ENCODE peak calls at places on chromosomes 5 and 9, in six cellular contexts. G is OCI-LY7, M is GM12865, A is IMR-90, B is cardiac fibroblast, P is upper lobe of right lung. J is an unnamed sample.

GRCh38 chr5:84149094-84149493 is 235.6 kb downstream of the EDIL3 start:
- DNase-seq in P (no peak), B (no peak), A (no peak), M (no peak), G (no peak), J (no peak)

GRCh38 chr9:124164800-124165199 is 92.9 kb upstream of the NEK6 start:
- DNase-seq in G (no peak), M (no peak), B (no peak), A (no peak), P (no peak), J (no peak)

GRCh38 chr9:109961579-109961978 is 181.6 kb downstream of the PALM2AKAP2 start:
- DNase-seq in G (no peak), P (no peak), M (no peak), B (no peak), A (no peak), J (no peak)

GRCh38 chr5:39138892-39139291 is 64.7 kb upstream of the RICTOR start:
- DNase-seq in A (peak), M (no peak), G (no peak), B (peak), P (no peak), J (peak)

GRCh38 chr5:151047814-151048425 is 27.5 kb downstream of the GPX3 start:
- DNase-seq in M (peak), B (peak), P (no peak), A (no peak), G (peak), J (no peak)

GRCh38 chr5:154205441-154206117 is 15.0 kb downstream of the GALNT10 start:
- DNase-seq in G (no peak), A (peak), M (no peak), P (no peak), B (peak), J (peak)

GRCh38 chr9:75197521-75197920 is 109.2 kb downstream of the OSTF1 start:
- DNase-seq in P (no peak), G (no peak), A (no peak), B (peak), M (no peak), J (no peak)

GRCh38 chr5:89211836-89212235 is 328.9 kb upstream of the MEF2C start:
- DNase-seq in G (no peak), B (peak), M (no peak), A (peak), P (no peak), J (peak)

GRCh38 chr9:133604856-133605255 is 4.3 kb downstream of the FAM163B start:
- DNase-seq in B (no peak), M (no peak), P (no peak), G (peak), A (no peak), J (no peak)

GRCh38 chr9:125541840-125542243 is 165.2 kb downstream of the MAPKAP1 start:
- DNase-seq in A (no peak), B (no peak), M (no peak), P (no peak), G (no peak), J (no peak)

GRCh38 chr9:73050887-73051550 is 98.2 kb upstream of the ALDH1A1 start:
- DNase-seq in A (no peak), B (peak), P (no peak), G (no peak), M (no peak), J (no peak)

GRCh38 chr9:79041266-79041665 is 530.5 kb upstream of the TLE4 start:
- DNase-seq in A (no peak), G (no peak), P (no peak), B (no peak), M (no peak), J (no peak)

DNA sequence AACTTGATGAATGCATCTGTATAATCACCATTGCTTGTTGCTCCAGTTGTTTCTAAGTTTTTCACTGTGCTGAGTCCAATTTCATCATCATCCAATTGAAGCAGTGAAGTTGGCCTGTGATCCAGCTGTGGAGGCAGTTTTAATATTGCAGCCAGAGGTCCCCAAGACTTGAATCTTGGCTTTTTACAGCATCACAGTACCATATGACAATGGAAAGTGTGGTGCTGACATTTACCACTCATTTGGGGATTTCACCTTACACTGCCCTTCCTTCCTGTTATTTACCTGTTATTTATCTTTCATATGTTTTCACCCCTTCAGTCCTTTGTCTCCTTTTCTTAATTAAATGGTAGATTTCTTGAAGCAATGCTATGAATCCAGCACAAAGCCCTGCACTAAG is 76.2 kb upstream of the SPIN1 start:
- DNase-seq in G (no peak), B (no peak), P (no peak), A (no peak), M (no peak), J (no peak)
- TF ChIP-seq CTCF in G (no peak), B (no peak), P (no peak), A (no peak), M (no peak), J (no peak)

GRCh38 chr5:5437227-5438172 is 15.0 kb downstream of the ICE1 start:
- DNase-seq in B (no peak), P (no peak), A (no peak), M (peak), G (no peak), J (no peak)
- TF ChIP-seq CTCF in B (no peak), P (no peak), A (no peak), M (no peak), G (no peak), J (no peak)

GRCh38 chr5:98798371-98798770 is 24.9 kb downstream of the RGMB start:
- DNase-seq in M (no peak), B (no peak), A (no peak), P (no peak), G (no peak), J (no peak)
- TF ChIP-seq CTCF in M (no peak), B (no peak), A (no peak), P (no peak), G (no peak), J (no peak)

GRCh38 chr5:159092288-159092687 is 7.4 kb downstream of the EBF1 start:
- DNase-seq in M (no peak), P (no peak), A (no peak), B (no peak), G (no peak), J (no peak)
- TF ChIP-seq CTCF in M (no peak), P (no peak), A (no peak), B (no peak), G (no peak), J (no peak)

GRCh38 chr5:34577267-34577666 is 78.9 kb upstream of the RAI14 start:
- DNase-seq in G (no peak), A (no peak), P (no peak), M (no peak), B (no peak), J (no peak)
- TF ChIP-seq CTCF in G (no peak), A (no peak), P (no peak), M (no peak), B (no peak), J (no peak)

GRCh38 chr5:141330299-141331080 is at the start of gene PCDHGA1:
- DNase-seq in M (peak), B (peak), P (no peak), A (peak), G (peak), J (peak)
- TF ChIP-seq CTCF in M (peak), B (peak), P (peak), A (peak), G (peak), J (peak)

GRCh38 chr5:32572778-32573480 is 12.4 kb upstream of the SUB1 start:
- DNase-seq in G (peak), M (peak), B (no peak), A (no peak), P (no peak), J (no peak)
- TF ChIP-seq CTCF in G (no peak), M (no peak), B (no peak), A (no peak), P (no peak), J (no peak)

DNA sequence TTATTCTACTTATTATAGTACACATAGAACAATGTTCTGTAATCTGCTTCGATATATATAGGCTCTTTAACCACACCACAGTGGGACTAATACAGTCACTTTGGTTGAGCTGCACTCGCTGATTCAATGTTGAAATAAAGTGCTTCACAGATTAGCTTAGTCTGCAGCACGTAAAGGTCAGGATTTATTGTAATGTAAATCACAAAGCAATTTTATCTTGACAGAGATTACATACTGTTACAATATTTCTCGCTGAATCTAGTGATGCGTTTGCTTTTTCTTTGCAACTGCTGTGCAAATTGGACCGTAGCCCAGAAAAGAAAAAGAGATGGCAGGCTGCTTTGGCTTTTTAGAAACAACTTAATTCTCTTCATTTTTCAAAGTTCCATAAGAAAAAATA is 52.9 kb downstream of the CETN3 start:
- DNase-seq in M (no peak), A (no peak), G (no peak), B (peak), P (no peak), J (no peak)
- TF ChIP-seq CTCF in M (no peak), A (no peak), G (no peak), B (no peak), P (no peak), J (no peak)

J was measured in HFFc6.